ENCODE peak calls at places on chromosomes 16 and 17, in four cellular contexts. O is endothelial cell, K is neural crest cell, T is T-cell. A is an unnamed sample.

GRCh38 chr17:64073771-64074703 is 53.6 kb upstream of the ICAM2 start:
- DNase-seq in T (no peak), K (no peak), O (no peak), A (no peak)

GRCh38 chr16:19578378-19578851 is 22.9 kb downstream of the VPS35L start:
- DNase-seq in K (peak), T (no peak), O (no peak), A (no peak)

GRCh38 chr16:53754938-53755910 is 51.3 kb downstream of the FTO start:
- DNase-seq in O (no peak), T (no peak), K (no peak), A (no peak)

GRCh38 chr17:45873728-45874127 is 20.6 kb upstream of the MAPT start:
- DNase-seq in T (no peak), K (no peak), O (no peak), A (no peak)

GRCh38 chr16:70767377-70768204 is 33.4 kb downstream of the VAC14 start:
- DNase-seq in K (no peak), O (no peak), T (no peak), A (no peak)

GRCh38 chr16:2692251-2692947 is 10.1 kb downstream of the KCTD5 start:
- DNase-seq in O (no peak), T (no peak), K (no peak), A (no peak)

GRCh38 chr16:17375388-17376304 is 95.1 kb downstream of the XYLT1 start:
- DNase-seq in K (no peak), T (no peak), O (no peak), A (no peak)

GRCh38 chr17:81371910-81372760 is 23.1 kb upstream of the BAHCC1 start:
- DNase-seq in T (no peak), K (no peak), O (peak), A (peak)

GRCh38 chr17:17694229-17695081 is 13.2 kb downstream of the RAI1 start:
- DNase-seq in K (peak), T (peak), O (peak), A (peak)

GRCh38 chr17:79042421-79043190 is 18.6 kb downstream of the C1QTNF1 start:
- DNase-seq in O (peak), K (no peak), T (peak), A (peak)

GRCh38 chr17:48326311-48326710 is 103.7 kb downstream of the SKAP1 start:
- DNase-seq in T (no peak), K (no peak), O (no peak), A (no peak)

GRCh38 chr16:9134739-9135138 is 43.3 kb downstream of the HAPSTR1 start:
- DNase-seq in K (peak), T (peak), O (peak), A (peak)

GRCh38 chr16:11402745-11403533 is 57.7 kb downstream of the RMI2 start:
- DNase-seq in O (no peak), K (no peak), T (no peak), A (no peak)

GRCh38 chr16:24993722-24994686 is 21.2 kb downstream of the ARHGAP17 start:
- DNase-seq in K (no peak), T (no peak), O (no peak), A (no peak)

GRCh38 chr17:14289162-14289561 is 11.7 kb upstream of the HS3ST3B1 start:
- DNase-seq in T (no peak), K (no peak), O (no peak), A (no peak)

GRCh38 chr17:42679001-42679491 is 2.3 kb upstream of the PLEKHH3 start:
- DNase-seq in O (no peak), T (no peak), K (no peak), A (peak)

GRCh38 chr17:41492771-41493170 is 3.1 kb upstream of the KRT36 start:
- DNase-seq in O (no peak), K (no peak), T (no peak), A (no peak)

GRCh38 chr17:2172447-2172938 is 117.6 kb downstream of the HIC1 start:
- DNase-seq in T (no peak), O (no peak), K (peak), A (no peak)

GRCh38 chr17:67689534-67690177 is 28.1 kb upstream of the NOL11 start:
- DNase-seq in K (peak), T (no peak), O (peak), A (peak)

GRCh38 chr16:52526429-52526828 is 20.5 kb downstream of the TOX3 start:
- DNase-seq in O (no peak), T (no peak), K (no peak), A (no peak)

GRCh38 chr16:60989592-60989991 is 1046.6 kb downstream of the CDH8 start:
- DNase-seq in T (no peak), O (no peak), K (no peak), A (no peak)

GRCh38 chr17:3955373-3955978 is 8.8 kb downstream of the ATP2A3 start:
- DNase-seq in K (no peak), O (no peak), T (no peak), A (no peak)

GRCh38 chr17:46910179-46910927 is 12.6 kb upstream of the GOSR2 start:
- DNase-seq in O (no peak), K (no peak), T (no peak), A (no peak)

GRCh38 chr17:31224366-31224765 is 72.7 kb downstream of the OMG start:
- DNase-seq in T (no peak), O (no peak), K (no peak), A (no peak)

GRCh38 chr17:38871247-38871991 is 1.6 kb downstream of the LASP1 start:
- DNase-seq in K (no peak), O (no peak), T (peak), A (peak)

GRCh38 chr16:53789159-53789558 is 85.2 kb downstream of the FTO start:
- DNase-seq in O (no peak), T (no peak), K (no peak), A (no peak)

GRCh38 chr17:39199986-39200879 is at the start of gene RPL19:
- DNase-seq in K (peak), O (peak), T (peak), A (peak)

GRCh38 chr16:15604460-15605390 is 38.2 kb downstream of the MARF1 start:
- DNase-seq in K (no peak), O (no peak), T (no peak), A (no peak)

GRCh38 chr16:66359012-66359411 is 7.5 kb upstream of the CDH5 start:
- DNase-seq in O (no peak), T (no peak), K (no peak), A (no peak)

GRCh38 chr16:9090101-9090959 is 1.1 kb upstream of the HAPSTR1 start:
- DNase-seq in O (peak), K (peak), T (peak), A (no peak)

GRCh38 chr16:74862743-74863244 is 88.2 kb upstream of the FA2H start:
- DNase-seq in O (no peak), K (no peak), T (no peak), A (peak)

GRCh38 chr17:82349287-82349701 is 9.8 kb upstream of the TEX19 start:
- DNase-seq in O (no peak), K (no peak), T (no peak), A (no peak)

GRCh38 chr16:84819644-84820304 is at the start of gene CRISPLD2:
- DNase-seq in T (peak), O (peak), K (peak), A (peak)

GRCh38 chr17:68054296-68054900 is 18.9 kb downstream of the KPNA2 start:
- DNase-seq in O (no peak), K (no peak), T (no peak), A (no peak)

A was measured in HuH-7.5.